ENCODE peak calls at places on chromosomes 4 and X, in four cellular contexts. P is retinal pigment epithelial cell; G is omental fat pad; Z is activated effector memory CD4-positive, alpha-beta T cell treated with Interleukin-2 at 50 U/mL for 16 hours. T is an unnamed sample.

GRCh38 chr4:40238008-40238699 is 41.3 kb downstream of the RHOH start:
- DNase-seq in P (no peak), G (no peak), Z (no peak), T (no peak)

GRCh38 chr4:2352729-2353221 is 65.7 kb downstream of the ZFYVE28 start:
- DNase-seq in P (no peak), Z (no peak), G (no peak), T (no peak)

GRCh38 chr4:70544279-70544870 is 26.0 kb downstream of the AMTN start:
- DNase-seq in Z (no peak), G (no peak), P (no peak), T (no peak)

GRCh38 chr4:152537881-152538280 is 2.0 kb upstream of the FBXW7 start:
- DNase-seq in P (no peak), Z (no peak), G (no peak), T (no peak)

GRCh38 chrX:45479835-45480422 is 279.3 kb upstream of the DIPK2B start:
- DNase-seq in P (peak; percentile 96), Z (no peak), G (no peak), T (peak; percentile 93)

GRCh38 chr4:71616168-71616811 is 167.6 kb downstream of the GC start:
- DNase-seq in Z (no peak), G (no peak), P (no peak), T (no peak)

GRCh38 chrX:132751043-132751690 is 207.3 kb downstream of the HS6ST2 start:
- DNase-seq in G (no peak), P (no peak), Z (no peak), T (no peak)

GRCh38 chr4:91631335-91631734 is 672.4 kb upstream of the GRID2 start:
- DNase-seq in Z (no peak), G (no peak), P (no peak), T (no peak)

GRCh38 chr4:9931196-9931595 is 90.1 kb downstream of the SLC2A9 start:
- DNase-seq in Z (no peak), G (no peak), P (no peak), T (no peak)

GRCh38 chr4:139764192-139764591 is 98.6 kb downstream of the MGST2 start:
- DNase-seq in G (no peak), P (no peak), Z (no peak), T (no peak)

GRCh38 chr4:152972821-152973613 is 36.9 kb downstream of the FHDC1 start:
- DNase-seq in Z (no peak), P (peak; percentile 96), G (no peak), T (peak; percentile 80)

GRCh38 chr4:148445071-148445902 is 3.1 kb upstream of the NR3C2 start:
- DNase-seq in P (no peak), G (peak; percentile 23), Z (peak; percentile 71), T (no peak)

GRCh38 chrX:3428762-3429161 is 82.3 kb upstream of the MXRA5 start:
- DNase-seq in P (no peak), Z (no peak), G (no peak), T (no peak)

GRCh38 chr4:105146286-105147219 is at the start of gene TET2:
- DNase-seq in G (peak; percentile 28), Z (peak; percentile 71), P (no peak), T (no peak)

GRCh38 chrX:109384569-109385174 is 97.2 kb downstream of the GUCY2F start:
- DNase-seq in G (no peak), Z (no peak), P (no peak), T (no peak)

GRCh38 chrX:10190367-10190766 is 33.6 kb downstream of the CLCN4 start:
- DNase-seq in Z (no peak), P (no peak), G (no peak), T (no peak)

GRCh38 chr4:114563536-114564315 is 34.9 kb upstream of the UGT8 start:
- DNase-seq in P (peak; percentile 42), G (no peak), Z (no peak), T (peak; percentile 59)

GRCh38 chr4:2243682-2244380 is 1.9 kb upstream of the HAUS3 start:
- DNase-seq in G (no peak), Z (no peak), P (no peak), T (no peak)

GRCh38 chr4:15691346-15692140 is 9.9 kb downstream of the FAM200B start:
- DNase-seq in P (no peak), G (no peak), Z (no peak), T (no peak)

GRCh38 chr4:143375326-143376073 is 38.8 kb downstream of the GAB1 start:
- DNase-seq in P (no peak), Z (no peak), G (no peak), T (no peak)

GRCh38 chr4:111797455-111798163 is 347.6 kb upstream of the FAM241A start:
- DNase-seq in Z (no peak), P (no peak), G (no peak), T (no peak)

GRCh38 chr4:16931336-16931735 is 32.9 kb upstream of the LDB2 start:
- DNase-seq in G (no peak), P (no peak), Z (no peak), T (no peak)

GRCh38 chr4:99024481-99025275 is 29.2 kb downstream of the METAP1 start:
- DNase-seq in G (no peak), P (no peak), Z (no peak), T (no peak)

GRCh38 chr4:95248713-95249401 is 299.9 kb downstream of the UNC5C start:
- DNase-seq in Z (no peak), P (no peak), G (no peak), T (no peak)

GRCh38 chrX:136055651-136056221 is 70.5 kb downstream of the SLC9A6 start:
- DNase-seq in P (no peak), G (no peak), Z (no peak), T (no peak)

GRCh38 chr4:4333265-4333706 is 43.2 kb downstream of the ZBTB49 start:
- DNase-seq in Z (no peak), G (no peak), P (no peak), T (no peak)

GRCh38 chr4:106541253-106541652 is 172.7 kb upstream of the GIMD1 start:
- DNase-seq in P (no peak), G (no peak), Z (no peak), T (no peak)

GRCh38 chr4:53987761-53988171 is 76.6 kb downstream of the CHIC2 start:
- DNase-seq in P (no peak), G (no peak), Z (no peak), T (peak; percentile 37)

GRCh38 chr4:123891901-123892300 is 495.3 kb downstream of the SPRY1 start:
- DNase-seq in P (no peak), G (no peak), Z (no peak), T (no peak)

GRCh38 chrX:95145848-95146540 is 1472.0 kb downstream of the FAM133A start:
- DNase-seq in P (no peak), G (no peak), Z (no peak), T (no peak)

GRCh38 chr4:15963001-15963451 is at the start of gene FGFBP2:
- DNase-seq in P (no peak), G (no peak), Z (no peak), T (no peak)

GRCh38 chr4:88378691-88379559 is at the start of gene HERC6:
- DNase-seq in P (peak; percentile 34), Z (peak; percentile 58), G (peak; percentile 30), T (peak; percentile 49)

GRCh38 chrX:41245641-41246040 is 88.3 kb upstream of the DDX3X start:
- DNase-seq in P (no peak), Z (no peak), G (no peak), T (no peak)

GRCh38 chr4:3190549-3190948 is 58.4 kb upstream of the MSANTD1 start:
- DNase-seq in G (no peak), P (no peak), Z (no peak), T (no peak)

GRCh38 chr4:76993787-76994641 is 44.5 kb downstream of the SEPTIN11 start:
- DNase-seq in Z (peak; percentile 40), G (no peak), P (no peak), T (no peak)

GRCh38 chrX:98207947-98208346 is 1324.2 kb downstream of the RPA4 start:
- DNase-seq in G (no peak), Z (no peak), P (peak; percentile 28), T (no peak)

GRCh38 chr4:60400599-60400998 is 799.5 kb upstream of the ADGRL3 start:
- DNase-seq in Z (no peak), G (no peak), P (peak; percentile 29), T (no peak)

T was measured in epithelial cell of proximal tubule.